ENCODE peak calls at places on chromosomes 11 and 22, in five cellular contexts. Y is thoracic aorta; K is progenitor cell of endocrine pancreas; X is CD8-positive, alpha-beta memory T cell; W is stromal cell of bone marrow. Z is an unnamed sample.

GRCh38 chr22:29580200-29580810 is 608 bp downstream of the NIPSNAP1 start:
- DNase-seq in K (peak; percentile 19), X (no peak), Y (no peak), W (no peak), Z (no peak)

GRCh38 chr11:115321602-115322289 is 182.5 kb downstream of the CADM1 start:
- DNase-seq in Y (no peak), X (no peak), W (no peak), K (no peak), Z (no peak)

GRCh38 chr11:31720666-31721199 is 90.4 kb downstream of the PAX6 start:
- DNase-seq in W (no peak), X (no peak), K (no peak), Y (no peak), Z (no peak)

GRCh38 chr22:36049678-36049997 is 21.0 kb upstream of the RBFOX2 start:
- DNase-seq in X (no peak), K (no peak), Y (no peak), W (no peak), Z (no peak)

GRCh38 chr22:45240137-45240809 is 421 bp downstream of the KIAA0930 start:
- DNase-seq in X (no peak), K (no peak), W (no peak), Y (no peak), Z (no peak)

GRCh38 chr11:120500414-120500936 is 11.1 kb upstream of the GRIK4 start:
- DNase-seq in Y (no peak), X (no peak), K (no peak), W (peak; percentile 40), Z (no peak)

GRCh38 chr11:2434008-2434407 is 10.3 kb downstream of the TRPM5 start:
- DNase-seq in K (no peak), W (no peak), Y (no peak), X (no peak), Z (no peak)

GRCh38 chr11:75766449-75767227 is 1.9 kb upstream of the DGAT2 start:
- DNase-seq in Y (no peak), K (no peak), W (no peak), X (no peak), Z (no peak)

GRCh38 chr22:28441720-28442263 is 237.8 kb downstream of the TTC28 start:
- DNase-seq in X (no peak), W (no peak), Y (no peak), K (no peak), Z (no peak)

GRCh38 chr11:120215634-120216033 is 4.8 kb downstream of the OAF start:
- DNase-seq in Y (no peak), K (no peak), W (peak; percentile 26), X (no peak), Z (no peak)

GRCh38 chr11:62909107-62909894 is 11.9 kb downstream of the CHRM1 start:
- DNase-seq in Y (no peak), W (peak; percentile 45), K (peak; percentile 49), X (no peak), Z (no peak)

GRCh38 chr11:65781152-65781961 is 581 bp upstream of the AP5B1 start:
- DNase-seq in W (no peak), Y (no peak), K (peak; percentile 49), X (no peak), Z (no peak)

GRCh38 chr11:420911-421321 is 6.1 kb upstream of the SIGIRR start:
- DNase-seq in X (no peak), Y (no peak), K (no peak), W (no peak), Z (no peak)

GRCh38 chr22:22764085-22764484 is 119.7 kb downstream of the GGTLC2 start:
- DNase-seq in Y (no peak), X (no peak), K (no peak), W (no peak), Z (no peak)

GRCh38 chr22:37504964-37505363 is 14.3 kb downstream of the CARD10 start:
- DNase-seq in Y (no peak), W (no peak), X (no peak), K (no peak), Z (no peak)

GRCh38 chr11:46106530-46107407 is 14.5 kb downstream of the PHF21A start:
- DNase-seq in Y (no peak), K (no peak), X (no peak), W (no peak), Z (no peak)

GRCh38 chr11:2563216-2564007 is 118.6 kb downstream of the KCNQ1 start:
- DNase-seq in W (no peak), K (no peak), X (no peak), Y (no peak), Z (no peak)

GRCh38 chr11:69752890-69753289 is 22.3 kb downstream of the FGF4 start:
- DNase-seq in X (no peak), W (no peak), K (no peak), Y (no peak), Z (no peak)

GRCh38 chr11:7983832-7984590 is 3.1 kb upstream of the EIF3F start:
- DNase-seq in W (no peak), X (no peak), K (no peak), Y (no peak), Z (no peak)

GRCh38 chr11:117080370-117080769 is 17.9 kb downstream of the SIK3 start:
- DNase-seq in W (no peak), X (no peak), Y (no peak), K (no peak), Z (no peak)

GRCh38 chr11:83510530-83511449 is 224.6 kb upstream of the CCDC90B start:
- DNase-seq in X (no peak), K (no peak), W (no peak), Y (no peak), Z (no peak)

GRCh38 chr22:37747090-37747714 is 50.4 kb downstream of the TRIOBP start:
- DNase-seq in K (no peak), Y (no peak), W (no peak), X (no peak), Z (no peak)

GRCh38 chr11:64561984-64562722 is 28.9 kb upstream of the SLC22A12 start:
- DNase-seq in Y (no peak), K (no peak), X (no peak), W (no peak), Z (no peak)

GRCh38 chr11:130198292-130198691 is 38.7 kb downstream of the ST14 start:
- DNase-seq in W (no peak), X (no peak), Y (no peak), K (no peak), Z (no peak)

GRCh38 chr11:11980841-11981308 is 27.6 kb downstream of the DKK3 start:
- DNase-seq in W (no peak), K (no peak), X (no peak), Y (no peak), Z (no peak)